ENCODE peak calls at places on chromosomes 11 and 22, in ten cellular contexts. I is OCI-LY7; K is suprapubic skin; X is astrocyte of the cerebellum; L is PC-9; E is upper lobe of right lung; Y is lower lobe of right lung; J is cardiac fibroblast; N is fibroblast of mammary gland; C is CD8-positive, alpha-beta T cell. Z is an unnamed sample.

GRCh38 chr11:119134389-119134978 is 13.1 kb downstream of the HINFP start:
- DNase-seq in C (no peak), I (peak), K (no peak), L (no peak), E (no peak), Y (peak), J (peak), N (no peak), X (no peak), Z (no peak)

GRCh38 chr11:65470433-65470832 is 28.4 kb upstream of the MALAT1 start:
- DNase-seq in I (no peak), N (peak), X (no peak), L (no peak), J (no peak), E (no peak), Y (no peak), C (no peak), K (no peak), Z (no peak)

GRCh38 chr22:17368727-17369552 is at the start of gene CECR2:
- DNase-seq in I (peak), C (no peak), L (no peak), X (no peak), Y (peak), J (peak), E (peak), K (no peak), N (no peak), Z (no peak)

GRCh38 chr11:132898676-132899075 is 633.6 kb downstream of the OPCML start:
- DNase-seq in E (no peak), K (no peak), C (no peak), N (no peak), I (no peak), L (no peak), X (no peak), J (no peak), Y (no peak), Z (no peak)

GRCh38 chr22:46229701-46230100 is 20.4 kb downstream of the CDPF1 start:
- DNase-seq in J (peak), K (no peak), C (no peak), E (no peak), Y (no peak), I (no peak), N (peak), X (no peak), L (no peak), Z (no peak)

GRCh38 chr11:44627911-44628729 is 62.7 kb downstream of the CD82 start:
- DNase-seq in X (peak), N (no peak), Y (peak), E (peak), J (no peak), I (no peak), C (no peak), K (peak), L (no peak), Z (no peak)

GRCh38 chr11:42524534-42525227 is 787.1 kb upstream of the API5 start:
- DNase-seq in I (peak), J (peak), X (peak), L (peak), C (no peak), E (no peak), N (peak), Y (no peak), K (peak), Z (no peak)

GRCh38 chr11:78032090-78032489 is 9.0 kb upstream of the KCTD14 start:
- DNase-seq in E (no peak), Y (no peak), N (no peak), J (no peak), C (no peak), I (no peak), K (no peak), L (no peak), X (no peak), Z (no peak)

GRCh38 chr22:43993072-43993760 is 30.9 kb upstream of the PARVB start:
- DNase-seq in N (peak), I (peak), L (peak), X (peak), Y (peak), E (peak), J (peak), K (no peak), C (peak), Z (no peak)

GRCh38 chr22:39090426-39091064 is 6.5 kb upstream of the APOBEC3H start:
- DNase-seq in Y (peak), I (no peak), N (no peak), C (peak), K (no peak), L (peak), X (no peak), J (no peak), E (no peak), Z (no peak)

GRCh38 chr22:44878483-44879300 is 126.3 kb downstream of the ARHGAP8 start:
- DNase-seq in I (no peak), E (peak), X (no peak), K (no peak), L (no peak), J (no peak), Y (no peak), N (no peak), C (no peak), Z (no peak)

DNA sequence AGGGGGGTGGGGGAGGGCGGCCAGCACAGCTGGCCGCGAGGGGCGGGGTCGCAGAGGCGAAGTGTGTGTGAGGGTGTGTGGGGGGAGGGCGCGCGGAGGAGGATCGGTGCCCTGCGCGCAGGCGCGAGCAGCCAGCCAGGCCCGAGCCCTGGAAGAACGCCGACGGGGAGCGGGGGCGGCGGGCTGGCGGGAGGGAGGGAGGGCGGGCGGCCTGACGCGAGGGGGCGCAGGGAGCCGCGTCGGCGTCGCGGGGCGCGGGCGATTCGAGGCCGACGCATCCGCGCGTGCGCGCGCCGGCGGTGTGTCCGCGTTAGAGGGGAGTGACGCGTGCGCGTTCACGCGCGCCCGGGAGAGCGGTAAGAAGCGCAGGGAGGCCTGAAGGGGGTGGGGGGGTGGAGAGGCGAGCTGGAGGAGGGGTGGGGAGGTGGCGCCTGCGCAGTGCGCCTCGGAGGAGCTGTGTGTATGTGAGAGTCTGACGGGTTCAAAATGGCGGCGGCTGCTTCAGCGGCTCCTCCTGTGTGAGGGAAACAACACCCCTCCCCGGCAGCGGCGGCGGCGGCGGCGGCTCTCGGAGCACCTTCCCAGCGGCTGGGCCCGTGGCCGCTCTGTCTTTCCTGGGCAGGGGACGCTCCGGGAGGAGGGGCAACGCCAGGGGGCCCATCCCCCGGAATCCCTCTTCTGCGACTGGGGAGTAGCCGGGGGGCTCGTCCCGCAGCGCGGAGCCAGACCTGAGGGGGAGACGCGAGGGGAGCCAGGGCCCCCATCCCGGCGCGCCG is at the start of gene KDM2A:
- DNase-seq in E (peak), X (peak), J (peak), N (peak), K (peak), L (peak), I (peak), Y (peak), C (peak), Z (peak)
- TF ChIP-seq CTCF in E (peak), X (no peak), J (no peak), N (no peak), K (peak), L (no peak), I (no peak), Y (peak), C (no peak), Z (no peak)

GRCh38 chr22:33908201-33909074 is 11.8 kb downstream of the LARGE1 start:
- DNase-seq in C (no peak), K (no peak), I (peak), N (no peak), L (no peak), J (no peak), X (no peak), Y (no peak), E (no peak), Z (no peak)
- H3K4me3 ChIP-seq in C (no peak), K (no peak), I (no peak), N (no peak), L (no peak), J (no peak), X (no peak), Y (no peak), E (no peak), Z (no peak)

GRCh38 chr22:36405671-36406070 is 17.9 kb upstream of the MYH9 start:
- DNase-seq in L (peak), C (peak), I (peak), Y (peak), E (peak), K (no peak), N (no peak), X (no peak), J (peak), Z (no peak)
- TF ChIP-seq CTCF in L (no peak), C (no peak), I (peak), Y (no peak), E (no peak), K (no peak), N (no peak), X (no peak), J (no peak), Z (peak)

GRCh38 chr22:19520566-19521305 is 3.5 kb downstream of the CLDN5 start:
- DNase-seq in E (peak), K (no peak), Y (no peak), X (no peak), I (no peak), C (no peak), N (no peak), L (no peak), J (no peak), Z (no peak)

GRCh38 chr22:19522881-19523239 is 1.4 kb downstream of the CLDN5 start:
- DNase-seq in Y (no peak), I (no peak), N (no peak), J (no peak), X (no peak), K (no peak), L (no peak), E (no peak), C (no peak), Z (no peak)

GRCh38 chr22:19524170-19525115 is at the start of gene CLDN5:
- DNase-seq in C (no peak), X (no peak), J (peak), N (no peak), Y (peak), I (no peak), E (no peak), L (no peak), K (peak), Z (no peak)

GRCh38 chr22:19523240-19524169 is 705 bp downstream of the CLDN5 start:
- DNase-seq in J (peak), K (no peak), N (peak), Y (no peak), C (no peak), I (no peak), L (no peak), E (no peak), X (no peak), Z (no peak)

DNA sequence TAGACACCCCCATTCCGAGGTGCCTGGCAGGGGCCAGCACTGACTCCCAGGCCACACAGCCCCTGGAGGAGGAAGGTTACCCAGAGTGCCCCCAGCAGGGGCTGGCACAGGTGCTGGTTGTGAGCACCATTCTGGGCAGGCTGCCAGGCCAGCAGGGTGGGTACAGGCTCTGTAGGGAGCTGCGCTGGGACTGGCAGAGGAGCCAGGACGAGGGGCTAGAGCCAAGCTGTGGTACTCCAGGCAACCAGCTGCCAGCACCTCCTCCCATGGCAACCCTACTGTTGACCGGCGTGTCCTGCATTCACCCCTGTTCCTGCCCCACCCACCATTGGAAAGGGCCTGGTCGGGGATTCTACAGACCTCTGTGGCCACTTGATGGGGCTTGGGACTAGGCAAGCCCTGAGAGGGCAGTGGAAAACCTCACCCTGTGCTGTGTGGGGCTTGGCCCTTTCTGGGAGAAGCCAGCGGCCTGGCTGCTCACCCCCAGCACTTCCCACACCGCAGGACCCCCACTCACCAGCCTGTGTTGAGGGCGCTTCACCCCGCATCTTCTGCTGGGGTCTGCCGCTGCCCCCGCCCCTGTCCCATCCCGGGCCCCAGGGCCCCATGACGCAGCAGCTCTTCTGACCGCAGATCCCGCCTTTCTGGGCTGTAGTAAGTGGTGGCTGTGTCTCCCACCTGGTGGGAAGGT is 1.9 kb downstream of the CLDN5 start:
- DNase-seq in C (no peak), K (no peak), N (no peak), Y (no peak), X (no peak), L (no peak), I (no peak), J (no peak), E (no peak), Z (no peak)
- H3K4me3 ChIP-seq in C (no peak), K (peak), N (no peak), Y (peak), X (no peak), L (no peak), I (no peak), J (no peak), E (peak), Z (no peak)

DNA sequence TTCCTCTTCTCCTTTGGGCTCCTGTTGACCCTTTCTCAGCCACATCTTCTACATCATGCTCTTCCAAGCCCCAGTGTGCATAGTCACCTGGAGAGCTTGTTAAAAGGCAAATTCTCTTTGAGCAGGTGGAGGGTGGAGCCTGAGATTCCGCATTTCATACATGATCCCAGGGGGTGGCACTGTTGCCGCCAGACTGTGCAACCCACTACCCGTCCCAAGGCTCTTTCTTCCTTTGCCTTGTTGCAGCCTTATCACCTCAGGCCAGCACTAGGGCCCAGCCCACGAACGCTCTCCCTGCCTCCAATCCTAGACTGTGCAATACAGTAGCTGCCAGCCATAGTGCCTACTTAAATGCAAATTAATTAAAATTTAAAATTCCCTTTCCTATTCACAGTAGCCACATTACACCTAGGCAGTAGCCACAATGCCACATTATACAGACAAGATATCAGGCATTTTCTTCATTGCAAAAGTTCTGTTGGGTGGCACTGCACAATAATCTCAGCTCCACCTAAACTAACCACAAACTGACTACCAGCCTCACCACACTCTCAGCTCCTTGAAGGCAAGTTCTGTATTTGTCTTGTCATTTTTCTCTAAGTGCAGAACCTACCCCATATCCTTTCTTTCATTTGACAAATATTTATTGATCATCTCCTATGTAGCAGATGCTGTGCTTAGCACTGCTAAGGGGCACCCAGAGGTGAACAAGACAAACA is 4.6 kb upstream of the KCNJ5 start:
- DNase-seq in L (no peak), Y (no peak), I (peak), X (no peak), J (no peak), E (no peak), C (no peak), K (no peak), N (no peak), Z (no peak)
- TF ChIP-seq CTCF in L (peak), Y (peak), I (peak), X (peak), J (no peak), E (no peak), C (no peak), K (no peak), N (no peak), Z (peak)

GRCh38 chr11:19968860-19969259 is 191.4 kb downstream of the DBX1 start:
- DNase-seq in N (no peak), E (no peak), L (no peak), J (no peak), K (no peak), C (no peak), X (no peak), Y (peak), I (no peak), Z (no peak)
- H3K4me3 ChIP-seq in N (no peak), E (no peak), L (no peak), J (no peak), K (no peak), C (no peak), X (no peak), Y (no peak), I (no peak), Z (no peak)

DNA sequence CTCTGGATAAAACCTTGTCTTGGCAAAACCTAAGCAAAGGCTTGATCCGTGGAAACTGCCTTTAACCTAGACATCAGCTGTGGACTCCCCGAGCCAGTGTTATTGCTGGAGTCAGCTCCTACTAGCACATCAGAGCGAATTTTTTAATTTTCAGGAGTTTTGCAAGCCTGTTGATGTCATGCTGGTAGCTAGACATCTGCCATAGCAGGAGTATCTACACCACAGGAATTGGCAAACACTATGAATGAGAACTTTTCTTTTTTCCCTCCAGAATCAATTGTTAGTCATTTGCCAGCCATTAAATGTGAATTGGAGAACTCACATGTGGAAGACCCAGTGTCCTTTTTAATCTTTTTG is 201.2 kb downstream of the NAV2 start:
- DNase-seq in L (no peak), I (no peak), J (no peak), E (no peak), C (no peak), K (no peak), X (no peak), Y (no peak), N (no peak), Z (no peak)
- TF ChIP-seq CTCF in L (no peak), I (no peak), J (no peak), E (no peak), C (no peak), K (no peak), X (no peak), Y (no peak), N (no peak), Z (no peak)